ENCODE peak calls at places on chromosomes 1 and 21, in ten cellular contexts. One of them, this sample, is unnamed.

GRCh38 chr1:43284711-43285110 is 670 bp downstream of the C1orf210 start:
- DNase-seq in PC-9: peak; percentile 36
- DNase-seq in IMR-90: no peak
- DNase-seq in ascending aorta: no peak
- DNase-seq in A549: no peak
- DNase-seq in HCT116: no peak
- DNase-seq in heart right ventricle: no peak
- DNase-seq in Panc1: no peak
- DNase-seq in cardiac muscle cell: no peak
- DNase-seq in AG04450: no peak
- DNase-seq in this sample: no peak

GRCh38 chr1:42152907-42153597 is at the start of gene GUCA2B:
- DNase-seq in A549: no peak
- DNase-seq in IMR-90: no peak
- DNase-seq in Panc1: no peak
- DNase-seq in AG04450: no peak
- DNase-seq in heart right ventricle: no peak
- DNase-seq in HCT116: no peak
- DNase-seq in ascending aorta: no peak
- DNase-seq in PC-9: no peak
- DNase-seq in cardiac muscle cell: no peak
- DNase-seq in this sample: no peak

GRCh38 chr1:177278626-177279390 is 108.0 kb downstream of the BRINP2 start:
- DNase-seq in A549: no peak
- DNase-seq in heart right ventricle: no peak
- DNase-seq in AG04450: no peak
- DNase-seq in cardiac muscle cell: peak; percentile 63
- DNase-seq in Panc1: no peak
- DNase-seq in IMR-90: peak; percentile 45
- DNase-seq in ascending aorta: no peak
- DNase-seq in HCT116: no peak
- DNase-seq in PC-9: no peak
- DNase-seq in this sample: peak; percentile 53

GRCh38 chr1:182338806-182339370 is 52.7 kb downstream of the GLUL start:
- DNase-seq in cardiac muscle cell: no peak
- DNase-seq in heart right ventricle: no peak
- DNase-seq in IMR-90: no peak
- DNase-seq in HCT116: no peak
- DNase-seq in ascending aorta: no peak
- DNase-seq in PC-9: no peak
- DNase-seq in Panc1: no peak
- DNase-seq in AG04450: no peak
- DNase-seq in A549: no peak
- DNase-seq in this sample: peak; percentile 51

GRCh38 chr1:8660455-8660854 is 157.0 kb downstream of the RERE start:
- DNase-seq in IMR-90: peak; percentile 94
- DNase-seq in HCT116: no peak
- DNase-seq in ascending aorta: peak; percentile 84
- DNase-seq in A549: no peak
- DNase-seq in cardiac muscle cell: peak; percentile 90
- DNase-seq in AG04450: peak; percentile 74
- DNase-seq in PC-9: no peak
- DNase-seq in heart right ventricle: peak; percentile 39
- DNase-seq in Panc1: no peak
- DNase-seq in this sample: no peak

GRCh38 chr21:44013380-44014088 is 1.4 kb downstream of the TRAPPC10 start:
- DNase-seq in HCT116: no peak
- DNase-seq in cardiac muscle cell: no peak
- DNase-seq in PC-9: no peak
- DNase-seq in heart right ventricle: no peak
- DNase-seq in A549: no peak
- DNase-seq in Panc1: no peak
- DNase-seq in AG04450: no peak
- DNase-seq in IMR-90: peak; percentile 4
- DNase-seq in ascending aorta: no peak
- DNase-seq in this sample: no peak

GRCh38 chr1:103180660-103181059 is 72.3 kb upstream of the COL11A1 start:
- DNase-seq in AG04450: peak; percentile 33
- DNase-seq in ascending aorta: no peak
- DNase-seq in Panc1: peak; percentile 22
- DNase-seq in IMR-90: peak; percentile 72
- DNase-seq in A549: peak; percentile 70
- DNase-seq in HCT116: no peak
- DNase-seq in cardiac muscle cell: peak; percentile 22
- DNase-seq in heart right ventricle: no peak
- DNase-seq in PC-9: no peak
- DNase-seq in this sample: no peak

GRCh38 chr1:216750031-216750627 is 26.9 kb upstream of the ESRRG start:
- DNase-seq in A549: peak; percentile 36
- DNase-seq in ascending aorta: no peak
- DNase-seq in HCT116: no peak
- DNase-seq in AG04450: peak; percentile 11
- DNase-seq in Panc1: peak; percentile 17
- DNase-seq in IMR-90: peak; percentile 69
- DNase-seq in heart right ventricle: peak; percentile 41
- DNase-seq in cardiac muscle cell: peak; percentile 72
- DNase-seq in PC-9: no peak
- DNase-seq in this sample: peak; percentile 82

GRCh38 chr1:240609527-240610060 is 2.4 kb downstream of the GREM2 start:
- DNase-seq in ascending aorta: no peak
- DNase-seq in cardiac muscle cell: no peak
- DNase-seq in HCT116: no peak
- DNase-seq in A549: no peak
- DNase-seq in PC-9: no peak
- DNase-seq in heart right ventricle: no peak
- DNase-seq in Panc1: no peak
- DNase-seq in IMR-90: no peak
- DNase-seq in AG04450: no peak
- DNase-seq in this sample: no peak

GRCh38 chr1:18922319-18922726 is 20.0 kb upstream of the ALDH4A1 start:
- DNase-seq in Panc1: no peak
- DNase-seq in A549: peak; percentile 57
- DNase-seq in AG04450: peak; percentile 61
- DNase-seq in IMR-90: peak; percentile 85
- DNase-seq in ascending aorta: peak; percentile 96
- DNase-seq in HCT116: no peak
- DNase-seq in cardiac muscle cell: peak; percentile 94
- DNase-seq in heart right ventricle: peak; percentile 92
- DNase-seq in PC-9: peak; percentile 47
- DNase-seq in this sample: peak; percentile 33

GRCh38 chr1:169106921-169107672 is 607 bp downstream of the ATP1B1 start:
- DNase-seq in A549: no peak
- DNase-seq in PC-9: no peak
- DNase-seq in IMR-90: peak; percentile 39
- DNase-seq in AG04450: no peak
- DNase-seq in heart right ventricle: no peak
- DNase-seq in ascending aorta: no peak
- DNase-seq in cardiac muscle cell: peak; percentile 37
- DNase-seq in HCT116: no peak
- DNase-seq in Panc1: peak; percentile 24
- DNase-seq in this sample: no peak

GRCh38 chr1:169107673-169108160 is 1.2 kb downstream of the ATP1B1 start:
- DNase-seq in Panc1: peak; percentile 25
- DNase-seq in AG04450: no peak
- DNase-seq in PC-9: peak; percentile 50
- DNase-seq in IMR-90: peak; percentile 62
- DNase-seq in HCT116: no peak
- DNase-seq in cardiac muscle cell: peak; percentile 36
- DNase-seq in ascending aorta: no peak
- DNase-seq in A549: peak; percentile 64
- DNase-seq in heart right ventricle: peak; percentile 47
- DNase-seq in this sample: no peak

GRCh38 chr1:169105087-169105433 is 1.4 kb upstream of the ATP1B1 start:
- DNase-seq in PC-9: no peak
- DNase-seq in A549: no peak
- DNase-seq in ascending aorta: no peak
- DNase-seq in AG04450: no peak
- DNase-seq in heart right ventricle: no peak
- DNase-seq in IMR-90: no peak
- DNase-seq in Panc1: no peak
- DNase-seq in cardiac muscle cell: no peak
- DNase-seq in HCT116: no peak
- DNase-seq in this sample: no peak

GRCh38 chr1:169105434-169106094 is 926 bp upstream of the ATP1B1 start:
- DNase-seq in HCT116: no peak
- DNase-seq in ascending aorta: peak; percentile 80
- DNase-seq in cardiac muscle cell: no peak
- DNase-seq in Panc1: no peak
- DNase-seq in AG04450: no peak
- DNase-seq in A549: peak; percentile 85
- DNase-seq in PC-9: peak; percentile 83
- DNase-seq in IMR-90: no peak
- DNase-seq in heart right ventricle: peak; percentile 66
- DNase-seq in this sample: peak; percentile 83

GRCh38 chr1:169106095-169106920 is at the start of gene ATP1B1:
- DNase-seq in Panc1: peak; percentile 32
- DNase-seq in PC-9: peak; percentile 74
- DNase-seq in A549: peak; percentile 90
- DNase-seq in AG04450: peak; percentile 26
- DNase-seq in HCT116: peak; percentile 64
- DNase-seq in ascending aorta: peak; percentile 92
- DNase-seq in heart right ventricle: peak; percentile 80
- DNase-seq in IMR-90: peak; percentile 71
- DNase-seq in cardiac muscle cell: peak; percentile 88
- DNase-seq in this sample: peak; percentile 77
- TF ChIP-seq CTCF in Panc1: no peak
- TF ChIP-seq CTCF in PC-9: peak; percentile 72
- TF ChIP-seq CTCF in A549: no peak
- TF ChIP-seq CTCF in AG04450: peak; percentile 32
- TF ChIP-seq CTCF in HCT116: no peak
- TF ChIP-seq CTCF in ascending aorta: peak; percentile 38
- TF ChIP-seq CTCF in heart right ventricle: peak; percentile 73
- TF ChIP-seq CTCF in IMR-90: peak; percentile 32
- TF ChIP-seq CTCF in cardiac muscle cell: peak; percentile 40
- TF ChIP-seq CTCF in this sample: no peak

DNA sequence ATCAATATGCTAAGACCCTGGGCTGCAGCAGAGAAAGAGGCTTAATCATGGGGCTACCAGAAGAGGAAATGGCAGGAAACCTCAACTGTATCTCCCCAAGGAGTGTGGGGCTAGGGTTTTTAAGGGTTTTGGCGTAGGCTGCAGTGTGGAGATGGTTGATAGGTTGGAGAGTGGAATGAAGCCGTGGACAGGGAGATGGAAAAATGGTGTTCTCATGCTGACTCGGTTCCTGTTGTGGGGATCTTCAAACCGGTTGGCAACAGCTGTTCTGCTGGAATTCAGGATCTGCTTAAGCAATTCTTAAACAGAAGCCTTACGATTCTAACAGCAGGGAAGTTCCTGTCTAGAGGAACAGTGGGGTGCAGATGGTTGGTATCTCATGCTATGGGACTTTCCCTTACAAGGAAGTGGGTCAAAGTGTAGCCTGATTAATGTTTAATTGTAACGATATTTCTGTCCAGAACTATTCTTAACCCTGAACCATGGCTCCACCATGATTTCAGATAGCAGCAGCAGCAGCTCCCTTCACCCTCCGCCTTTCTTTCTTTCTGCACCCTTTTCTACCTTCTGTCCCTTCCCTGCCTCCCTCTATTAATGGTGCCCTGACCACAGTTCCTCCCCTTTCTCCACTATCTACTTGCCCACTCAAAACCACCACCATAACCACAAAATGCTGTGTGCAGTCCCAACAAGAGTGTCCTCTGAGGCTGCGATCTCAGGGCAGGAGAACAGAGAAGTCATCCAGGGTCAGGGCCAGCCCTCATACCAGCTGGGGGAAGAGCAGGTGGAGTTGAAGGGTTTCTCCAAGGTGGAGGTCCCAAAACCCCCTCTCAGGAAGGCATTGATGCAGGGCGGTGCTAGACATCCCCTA is 30.8 kb downstream of the RSPH1 start:
- DNase-seq in heart right ventricle: no peak
- DNase-seq in ascending aorta: no peak
- DNase-seq in IMR-90: no peak
- DNase-seq in A549: no peak
- DNase-seq in AG04450: no peak
- DNase-seq in Panc1: no peak
- DNase-seq in PC-9: peak; percentile 81
- DNase-seq in HCT116: no peak
- DNase-seq in cardiac muscle cell: peak; percentile 54
- DNase-seq in this sample: no peak
- H3K27ac ChIP-seq in heart right ventricle: no peak overlapping the region
- H3K27ac ChIP-seq in ascending aorta: no peak overlapping the region
- H3K27ac ChIP-seq in IMR-90: no peak overlapping the region
- H3K27ac ChIP-seq in A549: no peak overlapping the region
- H3K27ac ChIP-seq in AG04450: no peak overlapping the region
- H3K27ac ChIP-seq in Panc1: no peak overlapping the region
- H3K27ac ChIP-seq in PC-9: peak overlapping the region; percentile 44
- H3K27ac ChIP-seq in HCT116: no peak overlapping the region
- H3K27ac ChIP-seq in cardiac muscle cell: no peak overlapping the region
- H3K27ac ChIP-seq in this sample: no peak overlapping the region

GRCh38 chr1:57010511-57010910 is 44.7 kb upstream of the C8B start:
- DNase-seq in PC-9: no peak
- DNase-seq in heart right ventricle: no peak
- DNase-seq in HCT116: no peak
- DNase-seq in AG04450: no peak
- DNase-seq in A549: no peak
- DNase-seq in cardiac muscle cell: no peak
- DNase-seq in Panc1: no peak
- DNase-seq in ascending aorta: no peak
- DNase-seq in IMR-90: no peak
- DNase-seq in this sample: no peak
- H3K4me3 ChIP-seq in PC-9: no peak overlapping the region
- H3K4me3 ChIP-seq in heart right ventricle: no peak overlapping the region
- H3K4me3 ChIP-seq in HCT116: no peak overlapping the region
- H3K4me3 ChIP-seq in AG04450: no peak overlapping the region
- H3K4me3 ChIP-seq in A549: no peak overlapping the region
- H3K4me3 ChIP-seq in cardiac muscle cell: no peak overlapping the region
- H3K4me3 ChIP-seq in Panc1: no peak overlapping the region
- H3K4me3 ChIP-seq in ascending aorta: no peak overlapping the region
- H3K4me3 ChIP-seq in IMR-90: no peak overlapping the region
- H3K4me3 ChIP-seq in this sample: no peak overlapping the region

DNA sequence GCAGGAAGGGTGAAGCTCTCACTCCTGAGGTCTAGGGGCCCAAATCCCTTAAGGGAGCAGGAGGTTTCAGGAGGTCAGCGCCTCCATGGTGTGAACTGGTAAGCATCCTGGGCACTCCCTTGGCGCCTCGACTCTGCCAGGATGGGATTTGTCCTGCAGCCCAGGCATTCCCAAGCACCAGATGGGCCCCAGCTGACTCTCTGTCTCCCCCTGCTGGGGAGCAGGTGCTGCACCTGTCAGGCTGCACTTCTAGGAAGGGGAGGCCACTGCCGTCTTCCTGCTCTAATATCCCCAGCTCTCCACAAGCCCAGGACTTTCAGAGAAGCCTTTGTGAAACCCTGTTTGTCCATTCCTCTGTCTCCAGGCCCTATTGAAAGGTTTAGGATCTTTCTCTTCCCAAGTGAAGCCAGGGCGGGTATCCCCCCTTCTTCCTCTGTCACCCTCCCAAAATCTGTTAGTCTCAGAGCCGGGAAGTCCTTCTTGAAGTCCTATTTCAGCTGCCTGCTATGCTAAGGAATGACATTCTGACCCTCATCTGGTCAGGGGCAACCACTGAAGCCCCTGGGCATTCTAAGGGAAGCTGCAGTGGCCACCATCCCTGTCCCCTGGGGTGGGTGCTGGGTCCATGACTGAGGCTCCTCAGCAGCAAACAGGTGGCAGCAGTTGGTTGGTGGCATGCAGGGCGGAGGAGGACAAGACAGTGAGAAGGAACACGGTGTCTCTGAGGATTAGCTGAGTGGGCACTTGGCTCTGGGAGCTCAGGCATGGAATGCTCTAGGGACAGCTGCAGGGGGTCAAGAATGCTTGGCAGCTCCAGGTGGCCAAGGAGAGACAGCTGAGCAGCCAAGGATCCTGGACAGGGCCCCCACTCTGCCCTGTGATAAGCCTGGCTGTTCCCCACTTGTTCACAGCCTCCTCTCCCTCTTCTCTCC is 3.2 kb downstream of the MYBPH start:
- DNase-seq in PC-9: peak; percentile 46
- DNase-seq in cardiac muscle cell: peak; percentile 82
- DNase-seq in heart right ventricle: peak; percentile 56
- DNase-seq in Panc1: peak; percentile 51
- DNase-seq in A549: peak; percentile 67
- DNase-seq in HCT116: no peak
- DNase-seq in AG04450: peak; percentile 21
- DNase-seq in IMR-90: peak; percentile 32
- DNase-seq in ascending aorta: no peak
- DNase-seq in this sample: peak; percentile 97
- TF ChIP-seq CTCF in PC-9: peak; percentile 91
- TF ChIP-seq CTCF in cardiac muscle cell: peak; percentile 78
- TF ChIP-seq CTCF in heart right ventricle: peak; percentile 84
- TF ChIP-seq CTCF in Panc1: peak; percentile 94
- TF ChIP-seq CTCF in A549: peak; percentile 78
- TF ChIP-seq CTCF in HCT116: peak; percentile 84
- TF ChIP-seq CTCF in AG04450: peak; percentile 81
- TF ChIP-seq CTCF in IMR-90: peak; percentile 81
- TF ChIP-seq CTCF in ascending aorta: peak; percentile 58
- TF ChIP-seq CTCF in this sample: peak; percentile 100

This sample was measured in WERI-Rb-1.